ENCODE peak calls at places on chromosomes 11 and 22, in four cellular contexts. One of them, this sample, is unnamed.

GRCh38 chr22:20979243-20979809 is 2.8 kb upstream of the LZTR1 start:
- DNase-seq in left cardiac atrium: peak
- DNase-seq in iPS DF 6.9: no peak
- DNase-seq in A549: no peak
- DNase-seq in this sample: no peak

GRCh38 chr11:130088217-130088616 is 18.5 kb downstream of the APLP2 start:
- DNase-seq in left cardiac atrium: no peak
- DNase-seq in A549: no peak
- DNase-seq in iPS DF 6.9: no peak
- DNase-seq in this sample: no peak

GRCh38 chr11:64924910-64925284 is 408 bp downstream of the PPP2R5B start:
- DNase-seq in left cardiac atrium: peak
- DNase-seq in iPS DF 6.9: no peak
- DNase-seq in A549: peak
- DNase-seq in this sample: peak

GRCh38 chr11:66046901-66047300 is 2.1 kb downstream of the GAL3ST3 start:
- DNase-seq in A549: no peak
- DNase-seq in iPS DF 6.9: no peak
- DNase-seq in left cardiac atrium: no peak
- DNase-seq in this sample: no peak

GRCh38 chr11:83151274-83151977 is 5.5 kb upstream of the PCF11 start:
- DNase-seq in left cardiac atrium: no peak
- DNase-seq in iPS DF 6.9: no peak
- DNase-seq in A549: no peak
- DNase-seq in this sample: no peak

GRCh38 chr11:79396674-79397073 is 44.2 kb downstream of the TENM4 start:
- DNase-seq in left cardiac atrium: no peak
- DNase-seq in iPS DF 6.9: no peak
- DNase-seq in A549: no peak
- DNase-seq in this sample: no peak

GRCh38 chr11:109490953-109491733 is 69.2 kb downstream of the C11orf87 start:
- DNase-seq in iPS DF 6.9: no peak
- DNase-seq in A549: no peak
- DNase-seq in left cardiac atrium: no peak
- DNase-seq in this sample: no peak

GRCh38 chr22:39299829-39300178 is 19.6 kb downstream of the RPL3 start:
- DNase-seq in iPS DF 6.9: no peak
- DNase-seq in A549: no peak
- DNase-seq in left cardiac atrium: no peak
- DNase-seq in this sample: no peak